ENCODE peak calls at places on chromosomes 2 and 18, in seven cellular contexts. R is upper lobe of right lung, U is cardiac muscle cell, J is fibroblast of lung, P is AG04450, S is pancreas, O is fibroblast of villous mesenchyme. Y is an unnamed sample.

GRCh38 chr2:96534701-96535181 is 1.8 kb upstream of the ARID5A start:
- DNase-seq in R (peak; percentile 18), U (no peak), J (no peak), P (no peak), S (no peak), O (peak; percentile 16), Y (no peak)

GRCh38 chr2:11996618-11997017 is 250.2 kb downstream of the LPIN1 start:
- DNase-seq in R (no peak), U (peak; percentile 15), J (peak; percentile 50), P (no peak), S (no peak), O (peak; percentile 44), Y (no peak)

GRCh38 chr2:196170202-196170680 is 1.1 kb downstream of the STK17B start:
- DNase-seq in R (no peak), U (peak; percentile 54), J (peak; percentile 81), P (peak; percentile 4), S (peak; percentile 27), O (peak; percentile 84), Y (peak; percentile 32)

GRCh38 chr2:203018181-203018580 is 3.5 kb downstream of the NBEAL1 start:
- DNase-seq in R (no peak), U (peak; percentile 27), J (peak; percentile 47), P (no peak), S (no peak), O (peak; percentile 51), Y (no peak)

GRCh38 chr18:44955825-44956224 is 275.1 kb downstream of the SETBP1 start:
- DNase-seq in R (no peak), U (no peak), J (no peak), P (no peak), S (no peak), O (no peak), Y (no peak)

GRCh38 chr2:157442636-157443035 is 1.3 kb downstream of the CYTIP start:
- DNase-seq in R (no peak), U (no peak), J (no peak), P (no peak), S (no peak), O (no peak), Y (no peak)

GRCh38 chr18:36200354-36200771 is 13.1 kb downstream of the MOCOS start:
- DNase-seq in R (no peak), U (no peak), J (no peak), P (no peak), S (no peak), O (no peak), Y (no peak)

GRCh38 chr18:21678897-21679296 is 25.7 kb downstream of the ABHD3 start:
- DNase-seq in R (no peak), U (no peak), J (no peak), P (no peak), S (no peak), O (no peak), Y (no peak)

GRCh38 chr2:101515512-101515911 is 40.6 kb upstream of the RFX8 start:
- DNase-seq in R (no peak), U (peak; percentile 64), J (peak; percentile 62), P (no peak), S (no peak), O (no peak), Y (no peak)

GRCh38 chr2:207616185-207616584 is 9.0 kb downstream of the METTL21A start:
- DNase-seq in R (no peak), U (peak; percentile 42), J (peak; percentile 46), P (no peak), S (no peak), O (peak; percentile 67), Y (no peak)

GRCh38 chr18:36281941-36282340 is 15.6 kb upstream of the FHOD3 start:
- DNase-seq in R (no peak), U (peak; percentile 22), J (no peak), P (no peak), S (no peak), O (peak; percentile 5), Y (no peak)

GRCh38 chr2:196442211-196442610 is 197.3 kb upstream of the CCDC150 start:
- DNase-seq in R (no peak), U (no peak), J (no peak), P (no peak), S (no peak), O (peak; percentile 4), Y (no peak)

GRCh38 chr2:235521844-235522243 is 28.0 kb downstream of the AGAP1 start:
- DNase-seq in R (no peak), U (peak; percentile 59), J (peak; percentile 66), P (no peak), S (no peak), O (peak; percentile 43), Y (no peak)

GRCh38 chr2:149184994-149185393 is 145.4 kb upstream of the LYPD6 start:
- DNase-seq in R (no peak), U (peak; percentile 19), J (no peak), P (no peak), S (no peak), O (no peak), Y (no peak)

GRCh38 chr2:173415663-173416469 is 61.2 kb downstream of the CDCA7 start:
- DNase-seq in R (no peak), U (no peak), J (no peak), P (no peak), S (no peak), O (peak; percentile 13), Y (no peak)

GRCh38 chr18:46768166-46768921 is 11.5 kb upstream of the ST8SIA5 start:
- DNase-seq in R (no peak), U (no peak), J (no peak), P (no peak), S (no peak), O (no peak), Y (no peak)

GRCh38 chr2:132766573-132766972 is 96.6 kb upstream of the LYPD1 start:
- DNase-seq in R (no peak), U (no peak), J (no peak), P (no peak), S (no peak), O (no peak), Y (no peak)

GRCh38 chr2:84959045-84959493 is 11.9 kb upstream of the KCMF1 start:
- DNase-seq in R (no peak), U (peak; percentile 68), J (peak; percentile 69), P (no peak), S (no peak), O (peak; percentile 82), Y (peak; percentile 73)

GRCh38 chr2:220335591-220335915 is 708.1 kb downstream of the SLC4A3 start:
- DNase-seq in R (no peak), U (peak; percentile 35), J (no peak), P (no peak), S (no peak), O (no peak), Y (no peak)

GRCh38 chr2:46963210-46963609 is 47.6 kb upstream of the MCFD2 start:
- DNase-seq in R (no peak), U (no peak), J (no peak), P (no peak), S (no peak), O (no peak), Y (no peak)

GRCh38 chr2:121382744-121383143 is 97.7 kb upstream of the TFCP2L1 start:
- DNase-seq in R (no peak), U (no peak), J (no peak), P (no peak), S (no peak), O (peak; percentile 36), Y (no peak)

GRCh38 chr18:839224-840079 is 27.4 kb upstream of the YES1 start:
- DNase-seq in R (peak; percentile 91), U (peak; percentile 88), J (peak; percentile 74), P (peak; percentile 45), S (peak; percentile 85), O (peak; percentile 78), Y (no peak)
- H3K4me3 ChIP-seq in R (no peak overlapping the region), U (no peak overlapping the region), J (no peak overlapping the region), P (no peak overlapping the region), S (no peak overlapping the region), O (no peak overlapping the region), Y (no peak overlapping the region)

GRCh38 chr2:178301595-178302324 is 107.4 kb downstream of the OSBPL6 start:
- DNase-seq in R (no peak), U (no peak), J (no peak), P (no peak), S (no peak), O (no peak), Y (no peak)

GRCh38 chr2:178304262-178304661 is 110.0 kb downstream of the OSBPL6 start:
- DNase-seq in R (no peak), U (no peak), J (no peak), P (no peak), S (no peak), O (no peak), Y (no peak)

GRCh38 chr2:178309541-178309940 is 115.2 kb downstream of the OSBPL6 start:
- DNase-seq in R (no peak), U (no peak), J (no peak), P (no peak), S (no peak), O (no peak), Y (no peak)

GRCh38 chr2:178306351-178307073 is 112.2 kb downstream of the OSBPL6 start:
- DNase-seq in R (peak; percentile 71), U (peak; percentile 62), J (peak; percentile 51), P (no peak), S (peak; percentile 40), O (peak; percentile 52), Y (no peak)
- TF ChIP-seq CTCF in R (peak; percentile 59), U (peak; percentile 71), J (peak; percentile 69), P (peak; percentile 75), S (peak; percentile 44), O (peak; percentile 72), Y (peak; percentile 80)

DNA sequence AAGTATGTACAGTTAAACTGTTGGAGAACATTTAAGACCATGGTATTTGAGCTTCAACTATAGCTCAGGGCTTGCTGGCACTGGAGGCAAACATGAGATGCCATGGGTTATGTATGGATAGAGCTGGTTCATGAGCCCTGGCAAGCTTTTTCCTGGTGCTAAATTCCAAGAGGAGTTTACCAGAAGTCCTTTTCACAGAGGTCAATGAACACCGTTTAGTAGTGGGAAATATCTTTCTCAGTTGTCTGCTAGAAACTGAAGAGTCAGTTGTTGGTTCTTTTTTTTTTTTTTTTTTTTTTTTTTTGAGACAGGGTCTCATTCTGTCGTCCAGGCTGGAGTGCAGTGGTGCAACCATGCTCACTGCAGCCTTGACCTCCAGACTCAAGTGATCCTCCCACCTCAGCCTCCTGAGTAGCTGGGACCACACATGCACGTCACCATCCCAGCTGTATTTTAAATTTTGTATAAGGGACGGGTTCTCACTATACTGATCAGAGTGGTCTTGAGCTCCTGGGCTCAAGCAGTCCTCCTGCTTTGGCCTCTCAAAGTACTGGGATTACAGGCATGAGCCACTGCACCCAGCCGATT is 1.3 kb downstream of the KHK start:
- DNase-seq in R (no peak), U (no peak), J (no peak), P (no peak), S (no peak), O (no peak), Y (no peak)
- H3K4me3 ChIP-seq in R (no peak overlapping the region), U (no peak overlapping the region), J (no peak overlapping the region), P (no peak overlapping the region), S (no peak overlapping the region), O (no peak overlapping the region), Y (peak overlapping the region; percentile 57)

GRCh38 chr2:20104900-20105545 is 53.6 kb upstream of the LAPTM4A start:
- DNase-seq in R (no peak), U (no peak), J (no peak), P (no peak), S (no peak), O (no peak), Y (no peak)

GRCh38 chr2:20108655-20109396 is 57.4 kb upstream of the LAPTM4A start:
- DNase-seq in R (peak; percentile 29), U (no peak), J (peak; percentile 85), P (no peak), S (no peak), O (peak; percentile 86), Y (no peak)

GRCh38 chr2:20107776-20108175 is 56.3 kb upstream of the LAPTM4A start:
- DNase-seq in R (no peak), U (no peak), J (no peak), P (no peak), S (no peak), O (peak; percentile 57), Y (no peak)

GRCh38 chr2:20103514-20103913 is 52.1 kb upstream of the LAPTM4A start:
- DNase-seq in R (no peak), U (peak; percentile 32), J (no peak), P (no peak), S (no peak), O (peak; percentile 39), Y (no peak)

GRCh38 chr2:20106746-20107145 is 55.3 kb upstream of the LAPTM4A start:
- DNase-seq in R (peak; percentile 78), U (peak; percentile 38), J (peak; percentile 36), P (no peak), S (peak; percentile 78), O (no peak), Y (no peak)
- TF ChIP-seq CTCF in R (peak; percentile 50), U (peak; percentile 52), J (peak; percentile 35), P (peak; percentile 51), S (peak; percentile 34), O (peak; percentile 37), Y (peak; percentile 49)

Y was measured in epithelial cell of proximal tubule.